ENCODE peak calls at places on chromosomes 5 and 9, in ten cellular contexts. L is heart right ventricle, G is H1, J is keratinocyte, E is mammary epithelial cell, S is lower lobe of right lung, B is thoracic aorta, Y is upper lobe of right lung, C is lung, D is IMR-90. T is an unnamed sample.

GRCh38 chr5:81718300-81718699 is 32.6 kb downstream of the SSBP2 start:
- DNase-seq in B (no peak), S (no peak), C (no peak), J (no peak), E (no peak), D (no peak), L (no peak), G (no peak), Y (no peak), T (no peak)

GRCh38 chr5:125199968-125200841 is 453.8 kb upstream of the ZNF608 start:
- DNase-seq in L (no peak), J (no peak), D (no peak), B (no peak), E (no peak), G (no peak), C (no peak), Y (no peak), S (no peak), T (no peak)

GRCh38 chr5:148372883-148373282 is 10.9 kb upstream of the FBXO38 start:
- DNase-seq in B (no peak), G (no peak), E (peak; percentile 62), Y (no peak), S (no peak), D (no peak), L (no peak), C (no peak), J (no peak), T (no peak)

GRCh38 chr9:77985996-77986395 is 45.6 kb downstream of the GNAQ start:
- DNase-seq in E (no peak), G (no peak), S (no peak), J (no peak), D (no peak), L (no peak), C (no peak), Y (no peak), B (no peak), T (no peak)

GRCh38 chr9:107020040-107020530 is 157.1 kb downstream of the ZNF462 start:
- DNase-seq in J (no peak), C (no peak), Y (no peak), S (no peak), B (no peak), G (no peak), L (no peak), D (peak; percentile 96), E (peak; percentile 87), T (peak; percentile 69)

GRCh38 chr5:124040799-124041198 is 528.8 kb downstream of the CSNK1G3 start:
- DNase-seq in E (no peak), Y (no peak), L (no peak), S (no peak), B (no peak), J (no peak), G (no peak), C (no peak), D (peak; percentile 28), T (no peak)

GRCh38 chr9:34898846-34899245 is 59.2 kb upstream of the PHF24 start:
- DNase-seq in L (no peak), S (no peak), G (no peak), Y (no peak), J (no peak), B (no peak), E (no peak), D (no peak), C (no peak), T (no peak)

GRCh38 chr5:31864015-31864414 is 225.1 kb downstream of the PDZD2 start:
- DNase-seq in D (no peak), S (no peak), Y (no peak), C (no peak), E (no peak), L (no peak), B (no peak), G (no peak), J (no peak), T (no peak)

GRCh38 chr5:172533399-172534228 is 79.3 kb upstream of the SH3PXD2B start:
- DNase-seq in B (no peak), Y (peak; percentile 46), D (no peak), C (peak; percentile 24), S (no peak), G (peak; percentile 32), E (peak; percentile 60), J (no peak), L (no peak), T (peak; percentile 77)

GRCh38 chr9:91847576-91847975 is 102.5 kb downstream of the ROR2 start:
- DNase-seq in E (no peak), L (no peak), C (no peak), J (no peak), G (no peak), D (peak; percentile 74), Y (no peak), S (no peak), B (no peak), T (no peak)

GRCh38 chr9:120892177-120892747 is 15.3 kb upstream of the PHF19 start:
- DNase-seq in B (no peak), D (no peak), C (no peak), G (no peak), E (no peak), L (no peak), J (no peak), S (no peak), Y (no peak), T (no peak)

GRCh38 chr9:5820425-5820824 is 12.5 kb downstream of the ERMP1 start:
- DNase-seq in S (no peak), J (no peak), D (no peak), C (no peak), E (no peak), B (no peak), Y (no peak), L (no peak), G (no peak), T (no peak)

GRCh38 chr9:97807681-97808080 is 45.3 kb upstream of the FOXE1 start:
- DNase-seq in E (peak; percentile 71), L (no peak), J (peak; percentile 78), S (no peak), G (no peak), D (no peak), C (no peak), B (no peak), Y (no peak), T (no peak)

GRCh38 chr9:2857564-2858198 is 13.8 kb upstream of the PUM3 start:
- DNase-seq in E (peak; percentile 54), G (peak; percentile 78), J (no peak), C (peak; percentile 74), Y (no peak), S (no peak), L (peak; percentile 12), D (peak; percentile 66), B (no peak), T (peak; percentile 69)

GRCh38 chr9:14769235-14769580 is 46.7 kb upstream of the CER1 start:
- DNase-seq in B (no peak), J (no peak), D (peak; percentile 5), C (no peak), L (no peak), E (peak; percentile 25), S (no peak), G (no peak), Y (no peak), T (no peak)

GRCh38 chr9:135530146-135530545 is 8.9 kb downstream of the LCN1 start:
- DNase-seq in L (no peak), D (no peak), E (no peak), J (no peak), G (peak; percentile 28), C (no peak), Y (no peak), B (no peak), S (no peak), T (peak; percentile 20)

GRCh38 chr5:126516133-126516532 is 78.9 kb downstream of the ALDH7A1 start:
- DNase-seq in D (peak; percentile 92), S (no peak), G (no peak), C (no peak), J (peak; percentile 71), Y (no peak), E (peak; percentile 72), L (no peak), B (no peak), T (no peak)

GRCh38 chr5:95955996-95956899 is 5.4 kb downstream of the ELL2 start:
- DNase-seq in D (no peak), G (no peak), E (no peak), S (no peak), J (no peak), L (no peak), B (no peak), C (no peak), Y (no peak), T (no peak)

GRCh38 chr5:42992035-42992570 is 48.0 kb downstream of the ANXA2R start:
- DNase-seq in L (peak; percentile 82), G (peak; percentile 73), J (no peak), Y (peak; percentile 91), B (no peak), D (peak; percentile 88), E (peak; percentile 65), S (peak; percentile 92), C (peak; percentile 84), T (peak; percentile 88)
- H3K27ac ChIP-seq in L (peak overlapping the region; percentile 97), G (no peak overlapping the region), J (no peak overlapping the region), Y (peak overlapping the region; percentile 98), B (peak overlapping the region; percentile 87), D (peak overlapping the region; percentile 84), E (peak overlapping the region; percentile 1), S (peak overlapping the region; percentile 99), C (peak overlapping the region; percentile 98), T (peak overlapping the region; percentile 79)

DNA sequence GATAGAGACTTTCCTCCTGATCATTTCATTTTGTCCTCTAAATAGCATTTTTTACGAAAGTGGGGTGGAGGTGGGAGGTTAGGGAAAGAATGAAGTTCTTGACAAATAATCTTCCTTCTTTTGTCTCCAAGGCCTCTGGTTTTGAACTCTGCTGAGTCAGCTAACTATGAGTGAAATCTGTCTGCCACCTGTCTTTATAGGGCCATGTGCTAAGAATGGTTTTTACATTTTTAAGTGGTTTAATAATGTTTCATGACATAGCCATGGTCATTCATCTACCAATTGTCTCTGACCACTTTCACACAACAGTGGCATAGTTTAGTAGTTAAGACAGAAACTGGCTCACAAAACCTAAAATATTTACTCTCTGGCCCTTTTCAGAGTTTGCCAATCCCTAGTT is 7.6 kb downstream of the MAN2A1 start:
- DNase-seq in J (no peak), S (no peak), L (no peak), D (no peak), G (no peak), E (no peak), Y (no peak), B (no peak), C (no peak), T (no peak)
- H3K4me1 ChIP-seq in J (peaks cover 31% of the 10 kb centered on the region), S (peaks cover 47% of the 10 kb centered on the region), L (peaks cover 29% of the 10 kb centered on the region), D (peaks cover 13% of the 10 kb centered on the region), G (peaks cover 21% of the 10 kb centered on the region), E (peaks cover 20% of the 10 kb centered on the region), Y (peaks cover 41% of the 10 kb centered on the region), B (peaks cover 80% of the 10 kb centered on the region), C (peaks cover 8% of the 10 kb centered on the region), T (peaks cover 34% of the 10 kb centered on the region)

GRCh38 chr5:102545175-102545574 is 46.4 kb upstream of the SLCO6A1 start:
- DNase-seq in G (peak; percentile 63), C (no peak), L (no peak), D (no peak), B (no peak), E (no peak), Y (no peak), J (no peak), S (no peak), T (no peak)
- TF ChIP-seq CTCF in G (peak; percentile 94), C (no peak), L (no peak), D (peak; percentile 15), B (no peak), E (peak; percentile 26), Y (no peak), J (peak; percentile 54), S (no peak), T (no peak)

DNA sequence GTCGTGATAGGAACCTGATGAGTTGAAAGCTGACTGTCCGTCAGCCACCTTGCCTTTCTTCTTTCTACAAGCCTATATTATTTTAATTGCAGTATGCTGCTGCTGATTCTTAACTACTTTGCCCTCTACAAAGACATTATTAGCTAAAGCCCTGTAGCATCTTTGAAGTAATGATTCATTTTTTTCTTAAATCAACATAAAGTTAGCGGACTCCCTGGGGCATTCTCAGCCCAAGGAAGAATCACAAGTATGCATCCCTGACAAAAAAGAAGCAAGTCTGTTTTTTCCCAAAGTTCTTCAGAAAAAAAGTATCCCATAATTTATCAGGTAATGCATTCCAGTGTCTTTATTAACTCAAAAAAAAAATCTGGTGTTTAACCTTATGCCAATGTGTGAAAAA is 69.5 kb upstream of the TAS2R1 start:
- DNase-seq in G (no peak), Y (no peak), D (peak; percentile 22), C (no peak), L (no peak), B (no peak), S (no peak), E (no peak), J (no peak), T (no peak)
- H3K27ac ChIP-seq in G (no peak overlapping the region), Y (no peak overlapping the region), D (no peak overlapping the region), C (no peak overlapping the region), L (no peak overlapping the region), B (no peak overlapping the region), S (no peak overlapping the region), E (no peak overlapping the region), J (no peak overlapping the region), T (no peak overlapping the region)